ENCODE peak calls at places on chromosomes 5 and 9, in nine cellular contexts. D is Panc1; N is stimulated activated CD8-positive, alpha-beta memory T cell treated with anti-CD3 and anti-CD28 coated beads, Interleukin-12 subunit alpha, Interleukin-12 subunit beta, amount 100 ng/mL, for 1 hour; E is WTC11; T is body of pancreas; V is sigmoid colon; J is neural progenitor cell; I is kidney tubule cell; Q is NCI-H524. H is an unnamed sample.

GRCh38 chr5:133968057-133968993 is at the start of gene C5orf15:
- DNase-seq in D (peak), N (peak), E (peak), T (peak), V (peak), J (peak), I (peak), Q (peak), H (peak)

GRCh38 chr9:127979333-127980055 is 1.3 kb downstream of the EEIG1 start:
- DNase-seq in D (no peak), N (no peak), E (peak), T (peak), V (peak), J (peak), I (peak), Q (peak), H (no peak)

GRCh38 chr9:85249313-85249621 is 492.5 kb downstream of the AGTPBP1 start:
- DNase-seq in D (no peak), N (no peak), E (no peak), T (no peak), V (no peak), J (no peak), I (no peak), Q (no peak), H (no peak)

GRCh38 chr5:115321309-115321708 is 24.9 kb upstream of the CCDC112 start:
- DNase-seq in D (no peak), N (no peak), E (no peak), T (no peak), V (no peak), J (no peak), I (peak), Q (no peak), H (no peak)

GRCh38 chr5:74579215-74579614 is 61.3 kb downstream of the ENC1 start:
- DNase-seq in D (no peak), N (peak), E (no peak), T (no peak), V (no peak), J (no peak), I (peak), Q (no peak), H (no peak)

GRCh38 chr9:108151161-108151586 is 661.6 kb upstream of the KLF4 start:
- DNase-seq in D (no peak), N (no peak), E (no peak), T (no peak), V (no peak), J (no peak), I (no peak), Q (peak), H (no peak)

GRCh38 chr9:138013836-138014569 is 136.4 kb downstream of the CACNA1B start:
- DNase-seq in D (no peak), N (no peak), E (no peak), T (no peak), V (no peak), J (no peak), I (no peak), Q (no peak), H (no peak)

GRCh38 chr5:175598774-175599173 is 59.1 kb upstream of the HRH2 start:
- DNase-seq in D (no peak), N (no peak), E (no peak), T (no peak), V (no peak), J (no peak), I (no peak), Q (no peak), H (no peak)

GRCh38 chr9:69204869-69205268 is 30.8 kb downstream of the TJP2 start:
- DNase-seq in D (no peak), N (no peak), E (peak), T (no peak), V (peak), J (peak), I (peak), Q (no peak), H (no peak)

GRCh38 chr9:74742792-74743389 is 144.8 kb downstream of the TRPM6 start:
- DNase-seq in D (no peak), N (no peak), E (peak), T (no peak), V (no peak), J (peak), I (peak), Q (peak), H (peak)

GRCh38 chr5:176788931-176789872 is 21.2 kb upstream of the UNC5A start:
- DNase-seq in D (no peak), N (no peak), E (no peak), T (no peak), V (no peak), J (peak), I (no peak), Q (no peak), H (no peak)

GRCh38 chr9:77679088-77679487 is 31.0 kb upstream of the GNA14 start:
- DNase-seq in D (no peak), N (no peak), E (no peak), T (no peak), V (no peak), J (no peak), I (no peak), Q (no peak), H (no peak)

GRCh38 chr9:137240321-137240840 is 706 bp upstream of the TUBB4B start:
- DNase-seq in D (no peak), N (peak), E (peak), T (peak), V (peak), J (peak), I (peak), Q (peak), H (no peak)

GRCh38 chr9:38227061-38227540 is 158.1 kb upstream of the SHB start:
- DNase-seq in D (no peak), N (peak), E (peak), T (peak), V (no peak), J (peak), I (peak), Q (peak), H (peak)

GRCh38 chr9:134378901-134379338 is 52.7 kb downstream of the RXRA start:
- DNase-seq in D (no peak), N (no peak), E (no peak), T (peak), V (peak), J (peak), I (no peak), Q (peak), H (peak)

GRCh38 chr9:29575219-29575618 is 2001.9 kb upstream of the C9orf72 start:
- DNase-seq in D (no peak), N (no peak), E (no peak), T (no peak), V (no peak), J (no peak), I (no peak), Q (no peak), H (no peak)

GRCh38 chr5:34564706-34565235 is 91.4 kb upstream of the RAI14 start:
- DNase-seq in D (no peak), N (no peak), E (no peak), T (no peak), V (no peak), J (no peak), I (peak), Q (no peak), H (no peak)

GRCh38 chr9:38277601-38278200 is 114.8 kb upstream of the ALDH1B1 start:
- DNase-seq in D (no peak), N (no peak), E (no peak), T (no peak), V (no peak), J (no peak), I (peak), Q (no peak), H (no peak)

GRCh38 chr9:136133191-136133958 is 14.7 kb upstream of the TMEM250 start:
- DNase-seq in D (no peak), N (no peak), E (peak), T (peak), V (no peak), J (peak), I (no peak), Q (peak), H (peak)

GRCh38 chr5:120326651-120327050 is 137.4 kb upstream of the PRR16 start:
- DNase-seq in D (no peak), N (no peak), E (no peak), T (no peak), V (no peak), J (no peak), I (no peak), Q (no peak), H (no peak)

GRCh38 chr9:5310851-5311250 is 6.3 kb upstream of the RLN2 start:
- DNase-seq in D (no peak), N (no peak), E (no peak), T (no peak), V (no peak), J (no peak), I (no peak), Q (no peak), H (no peak)

GRCh38 chr5:109612278-109612905 is 77.3 kb upstream of the MAN2A1 start:
- DNase-seq in D (no peak), N (no peak), E (no peak), T (no peak), V (no peak), J (peak), I (no peak), Q (no peak), H (no peak)

GRCh38 chr9:2242778-2243395 is 227.7 kb downstream of the SMARCA2 start:
- DNase-seq in D (no peak), N (no peak), E (no peak), T (no peak), V (no peak), J (peak), I (peak), Q (no peak), H (no peak)

GRCh38 chr9:130680836-130681768 is 12.5 kb upstream of the EXOSC2 start:
- DNase-seq in D (no peak), N (peak), E (peak), T (peak), V (peak), J (peak), I (peak), Q (peak), H (peak)

GRCh38 chr9:82490019-82490499 is 501.5 kb downstream of the SPATA31D1 start:
- DNase-seq in D (no peak), N (no peak), E (no peak), T (no peak), V (no peak), J (peak), I (peak), Q (no peak), H (no peak)

GRCh38 chr5:172096184-172096941 is 89.9 kb upstream of the FBXW11 start:
- DNase-seq in D (no peak), N (no peak), E (no peak), T (no peak), V (no peak), J (no peak), I (no peak), Q (no peak), H (no peak)

GRCh38 chr5:146399446-146399845 is 47.7 kb upstream of the TCERG1 start:
- DNase-seq in D (no peak), N (no peak), E (no peak), T (no peak), V (no peak), J (no peak), I (no peak), Q (peak), H (no peak)

GRCh38 chr5:133742370-133743036 is 130.2 kb upstream of the FSTL4 start:
- DNase-seq in D (no peak), N (no peak), E (no peak), T (no peak), V (no peak), J (no peak), I (peak), Q (no peak), H (no peak)

GRCh38 chr9:129316281-129317030 is 138.4 kb upstream of the IER5L start:
- DNase-seq in D (no peak), N (no peak), E (no peak), T (no peak), V (peak), J (no peak), I (no peak), Q (no peak), H (no peak)